ENCODE peak calls at places on chromosomes 7 and 10, in eight cellular contexts. N is GM12865, L is brain microvascular endothelial cell, J is RWPE1, M is fibroblast of mammary gland, G is Peyer's patch, B is hepatocyte, F is neural progenitor cell. Y is an unnamed sample.

GRCh38 chr10:98080474-98080873 is 50.1 kb upstream of the CRTAC1 start:
- DNase-seq in N (no peak), L (no peak), J (no peak), M (no peak), G (no peak), B (no peak), F (no peak), Y (no peak)

GRCh38 chr10:12202230-12202629 is 6.2 kb downstream of the CDC123 start:
- DNase-seq in N (no peak), L (no peak), J (no peak), M (no peak), G (no peak), B (no peak), F (no peak), Y (no peak)

GRCh38 chr7:29987821-29988317 is 1.7 kb downstream of the SCRN1 start:
- DNase-seq in N (peak), L (peak), J (peak), M (peak), G (no peak), B (peak), F (peak), Y (peak)

GRCh38 chr10:4403638-4404252 is 422.3 kb upstream of the AKR1E2 start:
- DNase-seq in N (no peak), L (no peak), J (no peak), M (no peak), G (no peak), B (no peak), F (no peak), Y (no peak)

GRCh38 chr7:115782716-115783460 is 247.7 kb downstream of the TFEC start:
- DNase-seq in N (no peak), L (no peak), J (no peak), M (peak), G (no peak), B (peak), F (no peak), Y (no peak)

GRCh38 chr7:130275826-130276291 is 9.2 kb downstream of the CPA2 start:
- DNase-seq in N (no peak), L (no peak), J (peak), M (no peak), G (no peak), B (no peak), F (no peak), Y (no peak)

GRCh38 chr10:80015911-80016590 is 62.4 kb upstream of the TMEM254 start:
- DNase-seq in N (no peak), L (no peak), J (no peak), M (no peak), G (no peak), B (no peak), F (no peak), Y (no peak)

GRCh38 chr7:11570922-11571550 is 261.0 kb downstream of the THSD7A start:
- DNase-seq in N (no peak), L (no peak), J (no peak), M (peak), G (no peak), B (no peak), F (no peak), Y (no peak)

GRCh38 chr7:44380831-44381493 is 55.6 kb upstream of the CAMK2B start:
- DNase-seq in N (no peak), L (no peak), J (no peak), M (peak), G (no peak), B (no peak), F (no peak), Y (no peak)

GRCh38 chr10:132096223-132096622 is 30.5 kb downstream of the JAKMIP3 start:
- DNase-seq in N (no peak), L (peak), J (peak), M (peak), G (no peak), B (peak), F (no peak), Y (peak)

GRCh38 chr7:102287465-102288146 is 938 bp downstream of the SH2B2 start:
- DNase-seq in N (peak), L (no peak), J (no peak), M (no peak), G (peak), B (no peak), F (peak), Y (no peak)

GRCh38 chr7:75691793-75692543 is 46.8 kb downstream of the HIP1 start:
- DNase-seq in N (no peak), L (no peak), J (no peak), M (no peak), G (no peak), B (peak), F (no peak), Y (no peak)

GRCh38 chr7:44967571-44968446 is 11.0 kb downstream of the MYO1G start:
- DNase-seq in N (no peak), L (no peak), J (no peak), M (no peak), G (no peak), B (no peak), F (peak), Y (no peak)

GRCh38 chr7:584122-584465 is 64.4 kb upstream of the PDGFA start:
- DNase-seq in N (no peak), L (no peak), J (no peak), M (no peak), G (no peak), B (no peak), F (no peak), Y (no peak)

GRCh38 chr7:135537905-135538304 is 19.8 kb upstream of the NUP205 start:
- DNase-seq in N (no peak), L (no peak), J (no peak), M (no peak), G (no peak), B (no peak), F (no peak), Y (no peak)

GRCh38 chr7:139610595-139610994 is 87.1 kb downstream of the CLEC2L start:
- DNase-seq in N (no peak), L (no peak), J (no peak), M (no peak), G (no peak), B (no peak), F (no peak), Y (no peak)

GRCh38 chr10:91779011-91779605 is 19.1 kb upstream of the TNKS2 start:
- DNase-seq in N (no peak), L (no peak), J (peak), M (no peak), G (no peak), B (no peak), F (no peak), Y (no peak)

GRCh38 chr7:102203218-102203617 is 83.5 kb upstream of the SH2B2 start:
- DNase-seq in N (no peak), L (no peak), J (no peak), M (peak), G (no peak), B (no peak), F (no peak), Y (no peak)

GRCh38 chr10:118940386-118940785 is 89.1 kb upstream of the NANOS1 start:
- DNase-seq in N (no peak), L (no peak), J (no peak), M (peak), G (no peak), B (no peak), F (no peak), Y (no peak)

GRCh38 chr10:63256047-63256773 is 123.1 kb downstream of the NRBF2 start:
- DNase-seq in N (no peak), L (no peak), J (no peak), M (peak), G (no peak), B (no peak), F (no peak), Y (no peak)

GRCh38 chr7:128838109-128838779 is 8.0 kb downstream of the FLNC start:
- DNase-seq in N (no peak), L (no peak), J (no peak), M (no peak), G (no peak), B (no peak), F (no peak), Y (no peak)

GRCh38 chr10:113576853-113577252 is 24.0 kb downstream of the HABP2 start:
- DNase-seq in N (peak), L (peak), J (peak), M (peak), G (no peak), B (peak), F (peak), Y (peak)

GRCh38 chr7:22128528-22128920 is 182.8 kb upstream of the CDCA7L start:
- DNase-seq in N (no peak), L (no peak), J (no peak), M (no peak), G (no peak), B (no peak), F (no peak), Y (no peak)

GRCh38 chr7:31883761-31884164 is 186.4 kb downstream of the PDE1C start:
- DNase-seq in N (peak), L (peak), J (peak), M (peak), G (no peak), B (no peak), F (no peak), Y (no peak)

GRCh38 chr10:9786576-9786975 is 1231.1 kb upstream of the CELF2 start:
- DNase-seq in N (no peak), L (peak), J (peak), M (peak), G (no peak), B (no peak), F (no peak), Y (no peak)

GRCh38 chr7:105454921-105455320 is 66.2 kb upstream of the SRPK2 start:
- DNase-seq in N (no peak), L (no peak), J (peak), M (peak), G (no peak), B (no peak), F (no peak), Y (no peak)

DNA sequence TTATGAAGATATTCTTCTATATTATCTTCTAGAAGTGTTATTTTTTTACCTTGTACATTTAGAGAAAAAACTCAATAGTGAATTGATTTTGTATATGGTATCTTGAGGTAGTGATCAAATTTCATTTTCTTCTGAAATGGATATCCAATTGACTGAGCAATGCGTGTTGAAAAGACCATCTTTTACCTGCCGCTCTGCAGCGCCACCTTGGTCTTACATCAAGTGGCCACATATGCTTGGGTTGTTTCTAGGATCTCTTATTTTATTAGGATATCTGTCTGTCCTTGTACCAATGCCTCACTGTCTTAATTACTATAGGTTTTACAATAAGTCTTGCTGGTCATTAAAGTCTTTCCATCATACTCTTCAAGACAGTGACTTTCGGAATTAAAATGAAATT is 53.0 kb downstream of the CUL2 start:
- DNase-seq in N (no peak), L (no peak), J (no peak), M (no peak), G (no peak), B (no peak), F (no peak), Y (no peak)
- TF ChIP-seq CTCF in N (no peak), L (no peak), J (no peak), M (no peak), G (no peak), B (no peak), F (no peak), Y (no peak)

GRCh38 chr10:43667317-43667731 is 18.6 kb upstream of the ZNF32 start:
- DNase-seq in N (peak), L (no peak), J (no peak), M (peak), G (no peak), B (peak), F (peak), Y (no peak)
- TF ChIP-seq CTCF in N (peak), L (peak), J (no peak), M (peak), G (no peak), B (peak), F (peak), Y (no peak)

GRCh38 chr10:72164617-72165016 is 51.2 kb upstream of the ANAPC16 start:
- DNase-seq in N (no peak), L (no peak), J (no peak), M (no peak), G (no peak), B (no peak), F (no peak), Y (no peak)
- TF ChIP-seq CTCF in N (no peak), L (no peak), J (no peak), M (no peak), G (peak), B (no peak), F (peak), Y (no peak)

DNA sequence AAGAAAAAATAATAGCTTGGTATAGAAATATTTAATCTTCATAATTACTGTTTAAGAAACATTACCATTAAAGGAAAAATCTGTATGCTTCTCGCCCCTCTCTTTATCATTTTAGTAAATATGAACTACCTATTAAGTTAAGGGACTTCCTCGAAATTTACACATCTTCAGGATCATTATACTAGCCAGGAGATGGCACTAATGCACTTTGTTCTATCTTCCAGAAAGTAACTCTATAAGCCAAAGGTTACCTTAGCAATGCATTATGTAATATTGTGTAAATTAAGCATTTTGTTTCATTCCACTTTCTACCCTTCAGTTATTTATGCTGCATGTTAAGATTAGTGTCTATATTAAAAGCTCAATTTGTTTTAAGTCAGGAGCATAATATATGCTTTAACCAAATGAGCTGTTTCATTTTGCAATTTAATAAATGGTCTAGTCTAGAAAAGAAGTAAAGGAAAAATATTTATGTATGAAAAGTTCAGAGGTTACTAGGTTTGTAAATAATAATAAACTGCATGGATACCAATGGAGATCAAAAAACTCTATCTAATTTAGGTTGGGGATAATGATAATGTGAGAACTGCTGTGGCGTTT is 128.4 kb downstream of the ANKRD7 start:
- DNase-seq in N (peak), L (no peak), J (no peak), M (peak), G (no peak), B (peak), F (peak), Y (no peak)
- TF ChIP-seq CTCF in N (peak), L (no peak), J (peak), M (peak), G (no peak), B (peak), F (peak), Y (peak)